ENCODE peak calls at places on chromosomes 4 and X, in ten cellular contexts. F, O, P, N, X, I, Y, L, J and E are unnamed samples.
A peak's percentile ranks its signal among the peaks of the same experiment; 100 is the strongest.

GRCh38 chrX:119015407-119016242 is 41.2 kb downstream of the LONRF3 start:
- DNase-seq in F (peak; percentile 11), O (peak; percentile 86), P (no peak), N (no peak), X (peak; percentile 80), I (peak; percentile 92), Y (no peak), L (peak; percentile 87), J (peak; percentile 35), E (peak; percentile 94)

GRCh38 chr4:3803475-3803847 is 37.3 kb downstream of the ADRA2C start:
- DNase-seq in F (no peak), O (no peak), P (no peak), N (no peak), X (no peak), I (no peak), Y (no peak), L (no peak), J (no peak), E (no peak)

GRCh38 chr4:74755486-74755885 is 38.8 kb downstream of the BTC start:
- DNase-seq in F (no peak), O (peak; percentile 41), P (no peak), N (peak; percentile 28), X (no peak), I (no peak), Y (no peak), L (peak; percentile 4), J (no peak), E (no peak)

GRCh38 chrX:107448625-107449468 is 605 bp upstream of the FRMPD3 start:
- DNase-seq in F (peak; percentile 29), O (peak; percentile 65), P (peak; percentile 81), N (no peak), X (no peak), I (peak; percentile 72), Y (no peak), L (peak; percentile 14), J (no peak), E (no peak)

GRCh38 chr4:59102311-59102710 is 1992.1 kb upstream of the IGFBP7 start:
- DNase-seq in F (no peak), O (no peak), P (no peak), N (no peak), X (no peak), I (no peak), Y (no peak), L (no peak), J (no peak), E (no peak)

GRCh38 chr4:39706334-39706733 is 8.4 kb downstream of the UBE2K start:
- DNase-seq in F (no peak), O (no peak), P (no peak), N (peak; percentile 67), X (peak; percentile 89), I (no peak), Y (no peak), L (peak; percentile 93), J (peak; percentile 51), E (peak; percentile 65)

GRCh38 chrX:21723097-21723496 is 34.8 kb downstream of the SMPX start:
- DNase-seq in F (peak; percentile 18), O (no peak), P (no peak), N (no peak), X (peak; percentile 14), I (no peak), Y (peak; percentile 7), L (peak; percentile 46), J (no peak), E (peak; percentile 11)

GRCh38 chr4:1201851-1202525 is 29.6 kb upstream of the SPON2 start:
- DNase-seq in F (no peak), O (peak; percentile 89), P (no peak), N (peak; percentile 53), X (peak; percentile 95), I (no peak), Y (peak; percentile 89), L (peak; percentile 35), J (no peak), E (no peak)

GRCh38 chrX:9352683-9353430 is 112.0 kb upstream of the TBL1X start:
- DNase-seq in F (peak; percentile 80), O (no peak), P (no peak), N (peak; percentile 34), X (peak; percentile 75), I (peak; percentile 69), Y (peak; percentile 71), L (peak; percentile 78), J (no peak), E (no peak)

GRCh38 chr4:176149680-176150079 is 45.7 kb downstream of the SPATA4 start:
- DNase-seq in F (no peak), O (no peak), P (no peak), N (no peak), X (peak; percentile 49), I (no peak), Y (no peak), L (peak; percentile 36), J (no peak), E (no peak)

GRCh38 chrX:135981010-135981409 is 4.2 kb upstream of the SLC9A6 start:
- DNase-seq in F (no peak), O (no peak), P (no peak), N (no peak), X (no peak), I (no peak), Y (no peak), L (no peak), J (no peak), E (no peak)

GRCh38 chr4:18957721-18958120 is 936.2 kb upstream of the LCORL start:
- DNase-seq in F (no peak), O (no peak), P (no peak), N (no peak), X (no peak), I (no peak), Y (no peak), L (no peak), J (no peak), E (no peak)

DNA sequence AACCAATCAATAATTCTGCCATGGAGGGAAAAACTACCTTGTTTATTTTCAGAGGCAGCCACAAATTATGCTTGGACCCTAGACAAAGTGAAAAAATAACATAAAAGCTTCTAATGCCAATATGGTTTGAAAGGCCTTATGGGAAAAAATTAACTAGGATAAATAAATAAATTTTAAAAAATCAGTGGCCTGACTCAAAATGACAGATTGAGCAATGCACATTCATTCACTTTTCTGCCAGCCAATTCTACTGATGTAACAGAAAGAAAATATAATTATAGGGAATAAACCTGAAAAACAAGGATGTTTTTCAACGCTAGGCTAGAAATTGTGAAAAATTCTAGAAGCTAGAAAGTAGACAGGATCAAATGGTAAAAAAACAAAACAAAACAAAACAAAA is 176.1 kb downstream of the SNCA start:
- DNase-seq in F (no peak), O (no peak), P (no peak), N (no peak), X (no peak), I (no peak), Y (no peak), L (peak; percentile 17), J (no peak), E (no peak)
- H3K9ac ChIP-seq in F (no peak overlapping the region), O (no peak overlapping the region), P (no peak overlapping the region), N (no peak overlapping the region), X (no peak overlapping the region), I (no peak overlapping the region), Y (no peak overlapping the region), L (no peak overlapping the region), J (no peak overlapping the region), E (peak overlapping the region; percentile 60)

GRCh38 chr4:54058171-54058570 is 6.2 kb downstream of the CHIC2 start:
- DNase-seq in F (no peak), O (no peak), P (no peak), N (no peak), X (no peak), I (peak; percentile 40), Y (no peak), L (no peak), J (no peak), E (no peak)

GRCh38 chr4:54056360-54056759 is 8.0 kb downstream of the CHIC2 start:
- DNase-seq in F (no peak), O (no peak), P (no peak), N (no peak), X (no peak), I (no peak), Y (no peak), L (no peak), J (no peak), E (no peak)

GRCh38 chr4:54050214-54050904 is 14.0 kb downstream of the CHIC2 start:
- DNase-seq in F (no peak), O (no peak), P (no peak), N (no peak), X (peak; percentile 78), I (no peak), Y (no peak), L (peak; percentile 41), J (no peak), E (peak; percentile 26)

GRCh38 chr4:54054501-54054900 is 9.9 kb downstream of the CHIC2 start:
- DNase-seq in F (no peak), O (no peak), P (no peak), N (no peak), X (no peak), I (no peak), Y (no peak), L (no peak), J (no peak), E (no peak)

GRCh38 chr4:54055494-54055893 is 8.9 kb downstream of the CHIC2 start:
- DNase-seq in F (no peak), O (no peak), P (no peak), N (no peak), X (no peak), I (no peak), Y (no peak), L (no peak), J (no peak), E (no peak)
- H3K4me1 ChIP-seq in F (no peaks in the 10 kb centered on the region), O (peaks cover 20% of the 10 kb centered on the region), P (no peaks in the 10 kb centered on the region), N (no peaks in the 10 kb centered on the region), X (peaks cover 4% of the 10 kb centered on the region), I (peaks cover 54% of the 10 kb centered on the region), Y (peaks cover 32% of the 10 kb centered on the region), L (peaks cover 72% of the 10 kb centered on the region), J (no peaks in the 10 kb centered on the region), E (peaks cover 13% of the 10 kb centered on the region)

DNA sequence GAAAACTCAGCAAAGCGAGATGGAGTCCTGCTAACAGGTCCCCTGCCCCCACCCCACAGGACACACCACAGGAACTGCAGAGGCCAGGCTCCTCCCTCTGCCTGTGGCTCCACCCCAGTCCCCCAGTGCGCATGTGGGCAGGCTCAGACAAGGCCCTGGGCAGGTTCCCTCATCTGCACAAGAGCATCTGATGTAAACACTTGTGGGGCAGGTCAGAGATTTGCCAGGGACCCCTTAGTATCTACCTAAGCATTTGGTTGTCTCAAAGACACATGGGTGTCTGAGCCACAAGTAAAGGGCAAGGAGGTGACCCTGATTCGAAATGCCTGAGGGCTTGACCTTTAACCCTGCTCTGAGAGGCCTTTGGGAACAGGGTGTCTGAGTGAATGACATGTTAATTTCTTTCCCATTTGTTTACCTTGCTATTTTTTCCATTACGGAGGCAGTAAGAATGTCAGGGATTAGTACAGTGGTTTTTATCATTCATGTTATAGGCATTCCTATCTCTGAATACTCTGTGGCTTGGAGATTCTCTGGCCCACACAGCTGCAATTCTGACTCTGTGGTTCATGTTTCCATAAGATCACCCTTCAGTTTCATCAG is 85.3 kb downstream of the ZNF518B start:
- DNase-seq in F (no peak), O (no peak), P (peak; percentile 63), N (no peak), X (peak; percentile 2), I (no peak), Y (peak; percentile 6), L (peak; percentile 39), J (no peak), E (peak; percentile 77)
- H3K9ac ChIP-seq in F (no peak overlapping the region), O (no peak overlapping the region), P (no peak overlapping the region), N (no peak overlapping the region), X (no peak overlapping the region), I (no peak overlapping the region), Y (no peak overlapping the region), L (no peak overlapping the region), J (no peak overlapping the region), E (no peak overlapping the region)

GRCh38 chr4:67558493-67558892 is at the start of gene STAP1:
- DNase-seq in F (peak; percentile 89), O (no peak), P (no peak), N (no peak), X (no peak), I (peak; percentile 93), Y (peak; percentile 73), L (no peak), J (no peak), E (no peak)
- H3K4me1 ChIP-seq in F (peaks cover 47% of the 10 kb centered on the region), O (no peaks in the 10 kb centered on the region), P (no peaks in the 10 kb centered on the region), N (no peaks in the 10 kb centered on the region), X (no peaks in the 10 kb centered on the region), I (peaks cover 57% of the 10 kb centered on the region), Y (peaks cover 23% of the 10 kb centered on the region), L (no peaks in the 10 kb centered on the region), J (no peaks in the 10 kb centered on the region), E (no peaks in the 10 kb centered on the region)